ENCODE peak calls at places on chromosomes 12 and 14, in seven cellular contexts. T, G, W, F, M, U and J are unnamed samples.
A peak's percentile ranks its signal among the peaks of the same experiment; 100 is the strongest.

GRCh38 chr14:85675957-85676356 is 146.0 kb downstream of the FLRT2 start:
- DNase-seq in F (no peak), U (no peak), G (no peak), T (no peak), W (no peak), M (no peak), J (no peak)

GRCh38 chr12:52508211-52508610 is 12.0 kb downstream of the KRT5 start:
- DNase-seq in M (no peak), U (no peak), G (no peak), T (no peak), F (no peak), W (no peak), J (no peak)

GRCh38 chr12:109255377-109255776 is 53.7 kb downstream of the FOXN4 start:
- DNase-seq in T (no peak), U (peak; percentile 21), G (no peak), F (no peak), W (no peak), M (peak; percentile 45), J (no peak)

GRCh38 chr14:52146504-52146903 is 77.6 kb upstream of the NID2 start:
- DNase-seq in U (no peak), M (no peak), W (no peak), G (no peak), T (no peak), F (no peak), J (no peak)

GRCh38 chr14:47715330-47715729 is 39.9 kb upstream of the MDGA2 start:
- DNase-seq in M (no peak), F (no peak), T (no peak), U (peak; percentile 0), G (no peak), W (no peak), J (no peak)

GRCh38 chr12:94872007-94872653 is 131.4 kb downstream of the NDUFA12 start:
- DNase-seq in F (no peak), U (no peak), T (no peak), G (no peak), M (no peak), W (peak; percentile 64), J (no peak)

GRCh38 chr12:26711569-26711968 is 121.4 kb downstream of the ITPR2 start:
- DNase-seq in M (no peak), F (no peak), W (no peak), T (no peak), G (no peak), U (no peak), J (no peak)

GRCh38 chr12:3348055-3348454 is 142.9 kb upstream of the PRMT8 start:
- DNase-seq in M (no peak), F (no peak), W (no peak), U (no peak), T (no peak), G (no peak), J (no peak)

GRCh38 chr12:25051583-25052190 is 102.8 kb upstream of the BCAT1 start:
- DNase-seq in F (peak; percentile 23), W (no peak), U (no peak), M (no peak), T (no peak), G (no peak), J (no peak)

GRCh38 chr12:123902821-123903220 is 69.8 kb downstream of the CCDC92 start:
- DNase-seq in G (no peak), T (no peak), U (no peak), M (no peak), W (no peak), F (no peak), J (no peak)

GRCh38 chr14:77036484-77037337 is 8.2 kb upstream of the IRF2BPL start:
- DNase-seq in G (no peak), F (no peak), M (no peak), T (no peak), W (no peak), U (no peak), J (no peak)

GRCh38 chr12:92432724-92433281 is 270.0 kb upstream of the PLEKHG7 start:
- DNase-seq in G (no peak), T (no peak), F (no peak), M (no peak), W (no peak), U (no peak), J (no peak)

GRCh38 chr14:92040431-92041040 is 677 bp upstream of the TRIP11 start:
- DNase-seq in T (no peak), M (peak; percentile 44), G (no peak), W (peak; percentile 37), U (peak; percentile 61), F (peak; percentile 37), J (no peak)

GRCh38 chr14:44657688-44658388 is 150.8 kb upstream of the FSCB start:
- DNase-seq in U (peak; percentile 0), W (no peak), M (peak; percentile 10), G (no peak), T (no peak), F (no peak), J (peak; percentile 17)

GRCh38 chr14:105493921-105494605 is 3.0 kb downstream of the TEDC1 start:
- DNase-seq in F (no peak), W (no peak), U (no peak), T (no peak), G (no peak), M (peak; percentile 3), J (no peak)

GRCh38 chr12:9717070-9717925 is 15.6 kb downstream of the CLECL1 start:
- DNase-seq in W (no peak), T (no peak), G (no peak), M (no peak), U (no peak), F (no peak), J (no peak)

GRCh38 chr14:35368583-35368982 is 36.0 kb downstream of the NFKBIA start:
- DNase-seq in M (no peak), T (no peak), W (no peak), U (no peak), F (no peak), G (no peak), J (no peak)

GRCh38 chr12:4826909-4827308 is 82.8 kb upstream of the KCNA1 start:
- DNase-seq in G (no peak), W (no peak), T (no peak), M (no peak), F (no peak), U (no peak), J (no peak)

GRCh38 chr14:92993302-92993701 is 70.4 kb downstream of the CHGA start:
- DNase-seq in F (no peak), T (no peak), U (no peak), G (no peak), W (no peak), M (no peak), J (peak; percentile 81)

GRCh38 chr14:97625512-97625911 is 828.3 kb downstream of the VRK1 start:
- DNase-seq in M (no peak), F (no peak), T (no peak), U (no peak), W (no peak), G (no peak), J (no peak)

GRCh38 chr12:94994312-94994711 is 9.2 kb downstream of the NDUFA12 start:
- DNase-seq in W (no peak), T (no peak), U (peak; percentile 68), F (no peak), G (no peak), M (peak; percentile 46), J (no peak)

GRCh38 chr12:5309654-5310053 is 122.3 kb upstream of the NTF3 start:
- DNase-seq in T (no peak), M (no peak), G (no peak), W (no peak), U (no peak), F (no peak), J (no peak)

GRCh38 chr14:102795060-102795925 is 18.0 kb downstream of the TRAF3 start:
- DNase-seq in T (peak; percentile 72), G (peak; percentile 15), W (peak; percentile 66), M (peak; percentile 76), F (peak; percentile 70), U (peak; percentile 91), J (no peak)

GRCh38 chr12:132314035-132314434 is 15.4 kb downstream of the GALNT9 start:
- DNase-seq in M (no peak), W (no peak), U (no peak), F (no peak), T (no peak), G (no peak), J (no peak)

GRCh38 chr14:36859119-36859518 is 197.5 kb downstream of the PAX9 start:
- DNase-seq in G (no peak), M (no peak), U (no peak), W (no peak), F (no peak), T (no peak), J (no peak)

GRCh38 chr14:56708704-56709103 is 101.6 kb downstream of the OTX2 start:
- DNase-seq in F (no peak), W (no peak), M (no peak), U (no peak), T (no peak), G (no peak), J (no peak)

GRCh38 chr12:68844318-68844745 is 36.4 kb downstream of the MDM2 start:
- DNase-seq in F (no peak), W (no peak), U (no peak), M (no peak), T (no peak), G (no peak), J (no peak)
- TF ChIP-seq POLR2A in F (no peak), W (no peak), U (no peak), M (no peak), T (no peak), G (no peak), J (no peak)

GRCh38 chr12:104006929-104007328 is 41.3 kb downstream of the TDG start:
- DNase-seq in G (no peak), W (no peak), T (no peak), F (no peak), M (peak; percentile 20), U (peak; percentile 85), J (no peak)
- H3K27ac ChIP-seq in G (no peak overlapping the region), W (no peak overlapping the region), T (no peak overlapping the region), F (no peak overlapping the region), M (no peak overlapping the region), U (peak overlapping the region; percentile 55), J (no peak overlapping the region)

GRCh38 chr12:6363010-6363329 is 12.4 kb downstream of the SCNN1A start:
- DNase-seq in U (no peak), W (no peak), M (no peak), F (no peak), T (no peak), G (no peak), J (no peak)

GRCh38 chr12:6363330-6364036 is 11.9 kb downstream of the SCNN1A start:
- DNase-seq in F (peak; percentile 89), T (no peak), G (peak; percentile 53), U (peak; percentile 28), M (peak; percentile 90), W (peak; percentile 84), J (peak; percentile 79)

GRCh38 chr12:6362383-6362782 is 13.0 kb downstream of the SCNN1A start:
- DNase-seq in T (no peak), W (no peak), G (no peak), U (no peak), F (no peak), M (peak; percentile 69), J (no peak)

GRCh38 chr12:6360578-6361490 is 14.5 kb downstream of the SCNN1A start:
- DNase-seq in T (no peak), F (no peak), G (no peak), M (no peak), U (no peak), W (no peak), J (no peak)

GRCh38 chr12:6361834-6362233 is 13.5 kb downstream of the SCNN1A start:
- DNase-seq in W (peak; percentile 79), T (no peak), U (no peak), F (peak; percentile 84), G (no peak), M (peak; percentile 93), J (no peak)
- TF ChIP-seq POLR2A in W (no peak), T (no peak), U (no peak), F (no peak), G (no peak), M (peak; percentile 27), J (no peak)

GRCh38 chr12:112184056-112184887 is 58.9 kb downstream of the TRAFD1 start:
- DNase-seq in G (no peak), U (no peak), M (no peak), T (no peak), W (no peak), F (no peak), J (no peak)
- H3K27ac ChIP-seq in G (peak overlapping the region; percentile 80), U (no peak overlapping the region), M (no peak overlapping the region), T (peak overlapping the region; percentile 52), W (no peak overlapping the region), F (no peak overlapping the region), J (no peak overlapping the region)